ENCODE peak calls at places on chromosomes 16 and 17, in four cellular contexts. K is HCT116, A is HepG2, V is H1. W is an unnamed sample.

GRCh38 chr16:12927591-12927990 is 26.2 kb downstream of the SHISA9 start:
- DNase-seq in K (no peak), A (no peak), V (no peak), W (no peak)

GRCh38 chr16:87543436-87544191 is 50.8 kb upstream of the ZCCHC14 start:
- DNase-seq in A (no peak), V (no peak), K (no peak), W (no peak)

GRCh38 chr17:82090549-82091263 is 7.3 kb downstream of the FASN start:
- DNase-seq in V (peak), K (no peak), A (no peak), W (no peak)

GRCh38 chr17:76585649-76586593 is at the start of gene ST6GALNAC2:
- DNase-seq in V (peak), A (peak), K (peak), W (peak)

GRCh38 chr17:34125010-34125409 is 130.1 kb upstream of the CCL2 start:
- DNase-seq in V (peak), A (no peak), K (no peak), W (no peak)

GRCh38 chr17:9813166-9813565 is 8.7 kb downstream of the GSG1L2 start:
- DNase-seq in V (no peak), A (no peak), K (no peak), W (no peak)

GRCh38 chr16:68426355-68426652 is 22.0 kb downstream of the SMPD3 start:
- DNase-seq in A (no peak), V (no peak), K (no peak), W (no peak)

GRCh38 chr17:39080416-39081179 is 70.8 kb downstream of the PLXDC1 start:
- DNase-seq in A (no peak), K (no peak), V (no peak), W (no peak)

GRCh38 chr17:45137561-45138305 is 2.2 kb downstream of the ACBD4 start:
- DNase-seq in A (no peak), K (no peak), V (no peak), W (no peak)

GRCh38 chr17:77346765-77347164 is 206.0 kb downstream of the SEC14L1 start:
- DNase-seq in A (no peak), K (no peak), V (no peak), W (no peak)

GRCh38 chr17:11290814-11291213 is 49.8 kb downstream of the SHISA6 start:
- DNase-seq in K (no peak), V (no peak), A (no peak), W (no peak)

GRCh38 chr17:29918922-29919856 is 10.8 kb downstream of the SSH2 start:
- DNase-seq in A (no peak), V (no peak), K (no peak), W (no peak)

GRCh38 chr17:17724307-17724921 is 43.2 kb downstream of the RAI1 start:
- DNase-seq in V (peak), A (no peak), K (no peak), W (no peak)

GRCh38 chr17:6572997-6573396 is 16.6 kb upstream of the PITPNM3 start:
- DNase-seq in K (no peak), V (peak), A (no peak), W (no peak)

GRCh38 chr17:6570731-6571465 is 14.5 kb upstream of the PITPNM3 start:
- DNase-seq in V (peak), K (no peak), A (no peak), W (no peak)

GRCh38 chr17:6567528-6568185 is 11.3 kb upstream of the PITPNM3 start:
- DNase-seq in V (peak), K (no peak), A (no peak), W (no peak)

GRCh38 chr17:6568186-6568758 is 11.9 kb upstream of the PITPNM3 start:
- DNase-seq in K (no peak), V (peak), A (no peak), W (no peak)

GRCh38 chr17:6569391-6570302 is 13.3 kb upstream of the PITPNM3 start:
- DNase-seq in V (peak), A (no peak), K (no peak), W (no peak)
- TF ChIP-seq FOSL1 in V (no peak), A (no peak), K (no peak), W (no peak)

GRCh38 chr17:49497147-49498036 is 2.3 kb downstream of the NGFR start:
- DNase-seq in K (no peak), V (peak), A (no peak), W (no peak)
- TF ChIP-seq FOSL1 in K (no peak), V (no peak), A (no peak), W (no peak)

GRCh38 chr17:46763416-46763815 is 55.1 kb downstream of the WNT3 start:
- DNase-seq in K (no peak), V (peak), A (no peak), W (no peak)
- TF ChIP-seq FOSL1 in K (no peak), V (no peak), A (no peak), W (no peak)

DNA sequence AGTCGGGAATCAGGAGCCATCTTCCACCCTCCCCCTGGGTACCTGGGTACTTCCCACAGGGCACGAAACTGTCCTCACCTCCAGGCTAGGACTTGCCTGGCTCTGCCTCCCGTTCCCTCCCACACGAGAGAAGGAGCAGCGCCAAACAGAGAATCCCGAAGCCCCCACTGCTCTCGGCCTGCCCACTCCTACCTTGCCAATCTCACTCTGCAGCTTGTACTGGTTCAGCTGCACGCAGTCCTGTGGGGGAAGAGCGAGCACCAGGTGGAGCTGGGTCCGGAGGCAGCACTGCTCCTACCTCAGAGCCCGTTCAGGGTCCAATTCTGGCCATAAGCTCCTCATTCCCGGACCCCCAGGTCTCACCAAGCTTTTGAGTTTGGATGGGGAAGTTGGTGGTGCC is 8.7 kb downstream of the CAMKK1 start:
- DNase-seq in V (no peak), A (no peak), K (no peak), W (no peak)
- TF ChIP-seq FOSL1 in V (no peak), A (no peak), K (no peak), W (no peak)

DNA sequence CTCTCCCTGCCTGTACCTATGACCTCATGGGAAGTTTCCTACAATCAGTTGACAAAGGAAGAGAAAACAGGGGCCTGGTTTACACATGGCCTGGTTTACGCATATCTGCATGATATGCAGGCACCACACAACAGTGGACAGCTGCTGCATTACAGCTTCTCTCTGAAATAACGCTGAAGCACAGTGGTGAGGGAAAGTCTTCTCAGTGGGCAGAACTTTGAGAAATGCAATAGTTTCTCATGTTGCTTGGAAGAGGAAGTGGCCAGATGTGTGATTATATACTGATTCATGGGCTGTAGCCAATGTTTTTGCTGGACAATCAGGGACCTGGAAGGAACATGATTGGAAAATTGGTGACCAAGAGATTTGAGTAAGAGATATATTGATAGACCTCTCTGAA is 324.1 kb upstream of the GOT2 start:
- DNase-seq in K (no peak), V (no peak), A (no peak), W (no peak)
- TF ChIP-seq FOSL1 in K (no peak), V (no peak), A (no peak), W (no peak)

GRCh38 chr17:20216154-20216815 is 207.1 kb downstream of the SPECC1 start:
- DNase-seq in K (no peak), A (no peak), V (no peak), W (no peak)
- TF ChIP-seq FOSL1 in K (no peak), A (no peak), V (no peak), W (no peak)